ENCODE peak calls at places on chromosomes 1 and 21, in five cellular contexts. One of them, this sample, is unnamed.

GRCh38 chr1:230231739-230232075 is 164.7 kb downstream of the GALNT2 start:
- DNase-seq in T follicular helper cell: no peak
- DNase-seq in stimulated activated CD8-positive, alpha-beta memory T cell treated with anti-CD3 and anti-CD28 coated beads, Interleukin-12 subunit alpha, Interleukin-12 subunit beta, amount 100 ng/mL, for 4 hours: no peak
- DNase-seq in Right ventricle myocardium superior: peak; percentile 76
- DNase-seq in HuH-7.5: no peak
- DNase-seq in this sample: no peak

GRCh38 chr1:8745749-8746390 is 71.6 kb downstream of the RERE start:
- DNase-seq in T follicular helper cell: no peak
- DNase-seq in stimulated activated CD8-positive, alpha-beta memory T cell treated with anti-CD3 and anti-CD28 coated beads, Interleukin-12 subunit alpha, Interleukin-12 subunit beta, amount 100 ng/mL, for 4 hours: no peak
- DNase-seq in Right ventricle myocardium superior: no peak
- DNase-seq in HuH-7.5: no peak
- DNase-seq in this sample: no peak

GRCh38 chr1:38246955-38247952 is 200.7 kb upstream of the POU3F1 start:
- DNase-seq in T follicular helper cell: no peak
- DNase-seq in stimulated activated CD8-positive, alpha-beta memory T cell treated with anti-CD3 and anti-CD28 coated beads, Interleukin-12 subunit alpha, Interleukin-12 subunit beta, amount 100 ng/mL, for 4 hours: no peak
- DNase-seq in Right ventricle myocardium superior: no peak
- DNase-seq in HuH-7.5: peak; percentile 49
- DNase-seq in this sample: no peak

GRCh38 chr1:198937231-198938031 is 298.6 kb downstream of the PTPRC start:
- DNase-seq in T follicular helper cell: no peak
- DNase-seq in stimulated activated CD8-positive, alpha-beta memory T cell treated with anti-CD3 and anti-CD28 coated beads, Interleukin-12 subunit alpha, Interleukin-12 subunit beta, amount 100 ng/mL, for 4 hours: peak; percentile 9
- DNase-seq in Right ventricle myocardium superior: no peak
- DNase-seq in HuH-7.5: peak; percentile 63
- DNase-seq in this sample: peak; percentile 2

GRCh38 chr1:36508257-36508656 is 25.5 kb upstream of the CSF3R start:
- DNase-seq in T follicular helper cell: no peak
- DNase-seq in stimulated activated CD8-positive, alpha-beta memory T cell treated with anti-CD3 and anti-CD28 coated beads, Interleukin-12 subunit alpha, Interleukin-12 subunit beta, amount 100 ng/mL, for 4 hours: no peak
- DNase-seq in Right ventricle myocardium superior: no peak
- DNase-seq in HuH-7.5: no peak
- DNase-seq in this sample: no peak

GRCh38 chr1:86258106-86258505 is 101.5 kb upstream of the COL24A1 start:
- DNase-seq in T follicular helper cell: no peak
- DNase-seq in stimulated activated CD8-positive, alpha-beta memory T cell treated with anti-CD3 and anti-CD28 coated beads, Interleukin-12 subunit alpha, Interleukin-12 subunit beta, amount 100 ng/mL, for 4 hours: no peak
- DNase-seq in Right ventricle myocardium superior: no peak
- DNase-seq in HuH-7.5: no peak
- DNase-seq in this sample: no peak

GRCh38 chr1:44409019-44409602 is 4.1 kb downstream of the RNF220 start:
- DNase-seq in T follicular helper cell: no peak
- DNase-seq in stimulated activated CD8-positive, alpha-beta memory T cell treated with anti-CD3 and anti-CD28 coated beads, Interleukin-12 subunit alpha, Interleukin-12 subunit beta, amount 100 ng/mL, for 4 hours: no peak
- DNase-seq in Right ventricle myocardium superior: no peak
- DNase-seq in HuH-7.5: no peak
- DNase-seq in this sample: no peak

GRCh38 chr1:6205849-6206845 is at the start of gene RNF207:
- DNase-seq in T follicular helper cell: peak; percentile 21
- DNase-seq in stimulated activated CD8-positive, alpha-beta memory T cell treated with anti-CD3 and anti-CD28 coated beads, Interleukin-12 subunit alpha, Interleukin-12 subunit beta, amount 100 ng/mL, for 4 hours: peak; percentile 28
- DNase-seq in Right ventricle myocardium superior: peak; percentile 79
- DNase-seq in HuH-7.5: peak; percentile 96
- DNase-seq in this sample: peak; percentile 60

GRCh38 chr1:18635833-18636671 is 5.4 kb downstream of the PAX7 start:
- DNase-seq in T follicular helper cell: no peak
- DNase-seq in stimulated activated CD8-positive, alpha-beta memory T cell treated with anti-CD3 and anti-CD28 coated beads, Interleukin-12 subunit alpha, Interleukin-12 subunit beta, amount 100 ng/mL, for 4 hours: no peak
- DNase-seq in Right ventricle myocardium superior: no peak
- DNase-seq in HuH-7.5: no peak
- DNase-seq in this sample: no peak

GRCh38 chr1:3457910-3458621 is 3.6 kb downstream of the ARHGEF16 start:
- DNase-seq in T follicular helper cell: no peak
- DNase-seq in stimulated activated CD8-positive, alpha-beta memory T cell treated with anti-CD3 and anti-CD28 coated beads, Interleukin-12 subunit alpha, Interleukin-12 subunit beta, amount 100 ng/mL, for 4 hours: no peak
- DNase-seq in Right ventricle myocardium superior: peak; percentile 57
- DNase-seq in HuH-7.5: no peak
- DNase-seq in this sample: no peak

GRCh38 chr1:203273869-203274602 is 31.3 kb upstream of the BTG2 start:
- DNase-seq in T follicular helper cell: no peak
- DNase-seq in stimulated activated CD8-positive, alpha-beta memory T cell treated with anti-CD3 and anti-CD28 coated beads, Interleukin-12 subunit alpha, Interleukin-12 subunit beta, amount 100 ng/mL, for 4 hours: no peak
- DNase-seq in Right ventricle myocardium superior: peak; percentile 78
- DNase-seq in HuH-7.5: no peak
- DNase-seq in this sample: no peak

GRCh38 chr1:230286890-230287269 is 139.3 kb downstream of the PGBD5 start:
- DNase-seq in T follicular helper cell: no peak
- DNase-seq in stimulated activated CD8-positive, alpha-beta memory T cell treated with anti-CD3 and anti-CD28 coated beads, Interleukin-12 subunit alpha, Interleukin-12 subunit beta, amount 100 ng/mL, for 4 hours: no peak
- DNase-seq in Right ventricle myocardium superior: no peak
- DNase-seq in HuH-7.5: no peak
- DNase-seq in this sample: no peak

GRCh38 chr1:169722784-169723183 is 11.1 kb downstream of the SELE start:
- DNase-seq in T follicular helper cell: no peak
- DNase-seq in stimulated activated CD8-positive, alpha-beta memory T cell treated with anti-CD3 and anti-CD28 coated beads, Interleukin-12 subunit alpha, Interleukin-12 subunit beta, amount 100 ng/mL, for 4 hours: no peak
- DNase-seq in Right ventricle myocardium superior: no peak
- DNase-seq in HuH-7.5: no peak
- DNase-seq in this sample: no peak

GRCh38 chr1:36650200-36651065 is 167.7 kb upstream of the CSF3R start:
- DNase-seq in T follicular helper cell: peak; percentile 39
- DNase-seq in stimulated activated CD8-positive, alpha-beta memory T cell treated with anti-CD3 and anti-CD28 coated beads, Interleukin-12 subunit alpha, Interleukin-12 subunit beta, amount 100 ng/mL, for 4 hours: peak; percentile 20
- DNase-seq in Right ventricle myocardium superior: peak; percentile 64
- DNase-seq in HuH-7.5: peak; percentile 49
- DNase-seq in this sample: peak; percentile 17

GRCh38 chr21:42495027-42495426 is 997 bp downstream of the RSPH1 start:
- DNase-seq in T follicular helper cell: no peak
- DNase-seq in stimulated activated CD8-positive, alpha-beta memory T cell treated with anti-CD3 and anti-CD28 coated beads, Interleukin-12 subunit alpha, Interleukin-12 subunit beta, amount 100 ng/mL, for 4 hours: no peak
- DNase-seq in Right ventricle myocardium superior: no peak
- DNase-seq in HuH-7.5: no peak
- DNase-seq in this sample: no peak

GRCh38 chr1:168830562-168830961 is 101.6 kb upstream of the DPT start:
- DNase-seq in T follicular helper cell: no peak
- DNase-seq in stimulated activated CD8-positive, alpha-beta memory T cell treated with anti-CD3 and anti-CD28 coated beads, Interleukin-12 subunit alpha, Interleukin-12 subunit beta, amount 100 ng/mL, for 4 hours: no peak
- DNase-seq in Right ventricle myocardium superior: no peak
- DNase-seq in HuH-7.5: no peak
- DNase-seq in this sample: no peak

GRCh38 chr1:224558904-224559303 is 57.2 kb upstream of the CNIH3 start:
- DNase-seq in T follicular helper cell: no peak
- DNase-seq in stimulated activated CD8-positive, alpha-beta memory T cell treated with anti-CD3 and anti-CD28 coated beads, Interleukin-12 subunit alpha, Interleukin-12 subunit beta, amount 100 ng/mL, for 4 hours: no peak
- DNase-seq in Right ventricle myocardium superior: no peak
- DNase-seq in HuH-7.5: no peak
- DNase-seq in this sample: no peak

GRCh38 chr1:221078260-221078965 is 199.2 kb downstream of the HLX start:
- DNase-seq in T follicular helper cell: no peak
- DNase-seq in stimulated activated CD8-positive, alpha-beta memory T cell treated with anti-CD3 and anti-CD28 coated beads, Interleukin-12 subunit alpha, Interleukin-12 subunit beta, amount 100 ng/mL, for 4 hours: no peak
- DNase-seq in Right ventricle myocardium superior: no peak
- DNase-seq in HuH-7.5: no peak
- DNase-seq in this sample: no peak

GRCh38 chr1:25253911-25254310 is 6.7 kb upstream of the RSRP1 start:
- DNase-seq in T follicular helper cell: no peak
- DNase-seq in stimulated activated CD8-positive, alpha-beta memory T cell treated with anti-CD3 and anti-CD28 coated beads, Interleukin-12 subunit alpha, Interleukin-12 subunit beta, amount 100 ng/mL, for 4 hours: no peak
- DNase-seq in Right ventricle myocardium superior: no peak
- DNase-seq in HuH-7.5: no peak
- DNase-seq in this sample: no peak

GRCh38 chr1:12556368-12556930 is 61.6 kb downstream of the DHRS3 start:
- DNase-seq in T follicular helper cell: no peak
- DNase-seq in stimulated activated CD8-positive, alpha-beta memory T cell treated with anti-CD3 and anti-CD28 coated beads, Interleukin-12 subunit alpha, Interleukin-12 subunit beta, amount 100 ng/mL, for 4 hours: no peak
- DNase-seq in Right ventricle myocardium superior: peak; percentile 80
- DNase-seq in HuH-7.5: no peak
- DNase-seq in this sample: no peak

GRCh38 chr1:168271636-168272035 is 9.0 kb upstream of the TBX19 start:
- DNase-seq in T follicular helper cell: no peak
- DNase-seq in stimulated activated CD8-positive, alpha-beta memory T cell treated with anti-CD3 and anti-CD28 coated beads, Interleukin-12 subunit alpha, Interleukin-12 subunit beta, amount 100 ng/mL, for 4 hours: no peak
- DNase-seq in Right ventricle myocardium superior: no peak
- DNase-seq in HuH-7.5: no peak
- DNase-seq in this sample: no peak

GRCh38 chr1:22317231-22317919 is 134.3 kb upstream of the ZBTB40 start:
- DNase-seq in T follicular helper cell: no peak
- DNase-seq in stimulated activated CD8-positive, alpha-beta memory T cell treated with anti-CD3 and anti-CD28 coated beads, Interleukin-12 subunit alpha, Interleukin-12 subunit beta, amount 100 ng/mL, for 4 hours: no peak
- DNase-seq in Right ventricle myocardium superior: no peak
- DNase-seq in HuH-7.5: peak; percentile 62
- DNase-seq in this sample: no peak

This sample was measured in effector memory CD4-positive, alpha-beta T cell.